ENCODE peak calls at places on chromosomes 2 and 18, in seven cellular contexts. One of them, this sample, is unnamed.
A peak's percentile ranks its signal among the peaks of the same experiment; 100 is the strongest.

GRCh38 chr2:54384301-54385035 is 71.7 kb upstream of the SPTBN1 start:
- DNase-seq in K562: no peak
- DNase-seq in H1: no peak
- DNase-seq in SK-N-SH: no peak
- DNase-seq in HCT116: no peak
- DNase-seq in HepG2: peak; percentile 53
- DNase-seq in GM12878: no peak
- DNase-seq in this sample: no peak

GRCh38 chr2:3108710-3109702 is 268.6 kb downstream of the EIPR1 start:
- DNase-seq in K562: peak; percentile 5
- DNase-seq in H1: peak; percentile 41
- DNase-seq in SK-N-SH: no peak
- DNase-seq in HCT116: no peak
- DNase-seq in HepG2: no peak
- DNase-seq in GM12878: no peak
- DNase-seq in this sample: no peak

GRCh38 chr2:127320586-127321275 is 26.8 kb upstream of the ERCC3 start:
- DNase-seq in K562: no peak
- DNase-seq in H1: no peak
- DNase-seq in SK-N-SH: no peak
- DNase-seq in HCT116: no peak
- DNase-seq in HepG2: no peak
- DNase-seq in GM12878: no peak
- DNase-seq in this sample: no peak

GRCh38 chr2:190791347-190791982 is 89.2 kb upstream of the GLS start:
- DNase-seq in K562: peak; percentile 10
- DNase-seq in H1: no peak
- DNase-seq in SK-N-SH: no peak
- DNase-seq in HCT116: no peak
- DNase-seq in HepG2: no peak
- DNase-seq in GM12878: no peak
- DNase-seq in this sample: no peak

GRCh38 chr2:29518010-29518409 is 402.8 kb downstream of the CLIP4 start:
- DNase-seq in K562: no peak
- DNase-seq in H1: no peak
- DNase-seq in SK-N-SH: peak; percentile 60
- DNase-seq in HCT116: no peak
- DNase-seq in HepG2: no peak
- DNase-seq in GM12878: no peak
- DNase-seq in this sample: no peak

GRCh38 chr2:232761301-232761907 is 15.0 kb downstream of the KCNJ13 start:
- DNase-seq in K562: no peak
- DNase-seq in H1: no peak
- DNase-seq in SK-N-SH: peak; percentile 26
- DNase-seq in HCT116: peak; percentile 28
- DNase-seq in HepG2: peak; percentile 46
- DNase-seq in GM12878: no peak
- DNase-seq in this sample: no peak

GRCh38 chr2:151638188-151638933 is 95.9 kb downstream of the NEB start:
- DNase-seq in K562: no peak
- DNase-seq in H1: no peak
- DNase-seq in SK-N-SH: no peak
- DNase-seq in HCT116: no peak
- DNase-seq in HepG2: peak; percentile 76
- DNase-seq in GM12878: peak; percentile 4
- DNase-seq in this sample: peak; percentile 23

GRCh38 chr2:175743020-175743419 is 259.0 kb downstream of the LNPK start:
- DNase-seq in K562: no peak
- DNase-seq in H1: no peak
- DNase-seq in SK-N-SH: no peak
- DNase-seq in HCT116: no peak
- DNase-seq in HepG2: no peak
- DNase-seq in GM12878: no peak
- DNase-seq in this sample: no peak

GRCh38 chr2:72142743-72143440 is 4.8 kb downstream of the CYP26B1 start:
- DNase-seq in K562: no peak
- DNase-seq in H1: no peak
- DNase-seq in SK-N-SH: peak; percentile 61
- DNase-seq in HCT116: no peak
- DNase-seq in HepG2: no peak
- DNase-seq in GM12878: no peak
- DNase-seq in this sample: no peak

GRCh38 chr2:68799615-68800400 is 65.2 kb downstream of the ARHGAP25 start:
- DNase-seq in K562: no peak
- DNase-seq in H1: no peak
- DNase-seq in SK-N-SH: peak; percentile 44
- DNase-seq in HCT116: no peak
- DNase-seq in HepG2: no peak
- DNase-seq in GM12878: no peak
- DNase-seq in this sample: no peak

GRCh38 chr18:75124967-75125358 is 84.0 kb downstream of the PTGR3 start:
- DNase-seq in K562: no peak
- DNase-seq in H1: peak; percentile 42
- DNase-seq in SK-N-SH: peak; percentile 84
- DNase-seq in HCT116: no peak
- DNase-seq in HepG2: no peak
- DNase-seq in GM12878: no peak
- DNase-seq in this sample: no peak

GRCh38 chr2:106107509-106108131 is 86.5 kb downstream of the UXS1 start:
- DNase-seq in K562: no peak
- DNase-seq in H1: no peak
- DNase-seq in SK-N-SH: no peak
- DNase-seq in HCT116: no peak
- DNase-seq in HepG2: no peak
- DNase-seq in GM12878: no peak
- DNase-seq in this sample: no peak

GRCh38 chr2:163248321-163249090 is 409.9 kb upstream of the KCNH7 start:
- DNase-seq in K562: no peak
- DNase-seq in H1: no peak
- DNase-seq in SK-N-SH: no peak
- DNase-seq in HCT116: no peak
- DNase-seq in HepG2: no peak
- DNase-seq in GM12878: no peak
- DNase-seq in this sample: no peak

GRCh38 chr2:179341152-179341866 is 76.7 kb upstream of the SESTD1 start:
- DNase-seq in K562: no peak
- DNase-seq in H1: no peak
- DNase-seq in SK-N-SH: no peak
- DNase-seq in HCT116: no peak
- DNase-seq in HepG2: no peak
- DNase-seq in GM12878: no peak
- DNase-seq in this sample: no peak

GRCh38 chr2:114534051-114534727 is 91.7 kb downstream of the DPP10 start:
- DNase-seq in K562: no peak
- DNase-seq in H1: no peak
- DNase-seq in SK-N-SH: no peak
- DNase-seq in HCT116: no peak
- DNase-seq in HepG2: no peak
- DNase-seq in GM12878: no peak
- DNase-seq in this sample: no peak

GRCh38 chr2:170878061-170878460 is 51.0 kb upstream of the GORASP2 start:
- DNase-seq in K562: no peak
- DNase-seq in H1: no peak
- DNase-seq in SK-N-SH: no peak
- DNase-seq in HCT116: no peak
- DNase-seq in HepG2: no peak
- DNase-seq in GM12878: no peak
- DNase-seq in this sample: no peak

GRCh38 chr2:150168596-150168995 is 318.9 kb downstream of the RND3 start:
- DNase-seq in K562: no peak
- DNase-seq in H1: no peak
- DNase-seq in SK-N-SH: no peak
- DNase-seq in HCT116: no peak
- DNase-seq in HepG2: no peak
- DNase-seq in GM12878: no peak
- DNase-seq in this sample: no peak

GRCh38 chr2:30867385-30867784 is 60.1 kb upstream of the CAPN13 start:
- DNase-seq in K562: no peak
- DNase-seq in H1: no peak
- DNase-seq in SK-N-SH: no peak
- DNase-seq in HCT116: no peak
- DNase-seq in HepG2: no peak
- DNase-seq in GM12878: no peak
- DNase-seq in this sample: no peak

GRCh38 chr18:9057646-9058045 is 44.9 kb upstream of the NDUFV2 start:
- DNase-seq in K562: no peak
- DNase-seq in H1: no peak
- DNase-seq in SK-N-SH: no peak
- DNase-seq in HCT116: no peak
- DNase-seq in HepG2: no peak
- DNase-seq in GM12878: no peak
- DNase-seq in this sample: no peak

GRCh38 chr18:9055626-9056025 is 46.9 kb upstream of the NDUFV2 start:
- DNase-seq in K562: no peak
- DNase-seq in H1: no peak
- DNase-seq in SK-N-SH: no peak
- DNase-seq in HCT116: no peak
- DNase-seq in HepG2: no peak
- DNase-seq in GM12878: no peak
- DNase-seq in this sample: no peak

GRCh38 chr18:9053814-9054213 is 48.7 kb upstream of the NDUFV2 start:
- DNase-seq in K562: no peak
- DNase-seq in H1: no peak
- DNase-seq in SK-N-SH: no peak
- DNase-seq in HCT116: no peak
- DNase-seq in HepG2: no peak
- DNase-seq in GM12878: no peak
- DNase-seq in this sample: no peak

GRCh38 chr18:9058426-9058825 is 44.1 kb upstream of the NDUFV2 start:
- DNase-seq in K562: no peak
- DNase-seq in H1: no peak
- DNase-seq in SK-N-SH: peak; percentile 9
- DNase-seq in HCT116: no peak
- DNase-seq in HepG2: no peak
- DNase-seq in GM12878: no peak
- DNase-seq in this sample: no peak

GRCh38 chr18:9055185-9055584 is 47.3 kb upstream of the NDUFV2 start:
- DNase-seq in K562: no peak
- DNase-seq in H1: no peak
- DNase-seq in SK-N-SH: peak; percentile 22
- DNase-seq in HCT116: peak; percentile 40
- DNase-seq in HepG2: no peak
- DNase-seq in GM12878: no peak
- DNase-seq in this sample: no peak
- TF ChIP-seq JUND in K562: peak; percentile 28
- TF ChIP-seq JUND in H1: no peak
- TF ChIP-seq JUND in SK-N-SH: peak; percentile 25
- TF ChIP-seq JUND in HCT116: peak; percentile 48
- TF ChIP-seq JUND in HepG2: no peak
- TF ChIP-seq JUND in GM12878: no peak
- TF ChIP-seq JUND in this sample: no peak

GRCh38 chr2:221380049-221380448 is 192.1 kb downstream of the EPHA4 start:
- DNase-seq in K562: no peak
- DNase-seq in H1: no peak
- DNase-seq in SK-N-SH: no peak
- DNase-seq in HCT116: no peak
- DNase-seq in HepG2: no peak
- DNase-seq in GM12878: no peak
- DNase-seq in this sample: no peak
- TF ChIP-seq JUND in K562: no peak
- TF ChIP-seq JUND in H1: no peak
- TF ChIP-seq JUND in SK-N-SH: no peak
- TF ChIP-seq JUND in HCT116: no peak
- TF ChIP-seq JUND in HepG2: no peak
- TF ChIP-seq JUND in GM12878: no peak
- TF ChIP-seq JUND in this sample: no peak

GRCh38 chr2:64049633-64050220 is 30.5 kb upstream of the VPS54 start:
- DNase-seq in K562: peak; percentile 15
- DNase-seq in H1: peak; percentile 69
- DNase-seq in SK-N-SH: peak; percentile 71
- DNase-seq in HCT116: peak; percentile 44
- DNase-seq in HepG2: peak; percentile 76
- DNase-seq in GM12878: peak; percentile 85
- DNase-seq in this sample: peak; percentile 41
- TF ChIP-seq JUND in K562: no peak
- TF ChIP-seq JUND in H1: no peak
- TF ChIP-seq JUND in SK-N-SH: no peak
- TF ChIP-seq JUND in HCT116: no peak
- TF ChIP-seq JUND in HepG2: no peak
- TF ChIP-seq JUND in GM12878: no peak
- TF ChIP-seq JUND in this sample: no peak

GRCh38 chr2:235545369-235546150 is 51.7 kb downstream of the AGAP1 start:
- DNase-seq in K562: no peak
- DNase-seq in H1: no peak
- DNase-seq in SK-N-SH: no peak
- DNase-seq in HCT116: no peak
- DNase-seq in HepG2: no peak
- DNase-seq in GM12878: no peak
- DNase-seq in this sample: no peak
- TF ChIP-seq JUND in K562: no peak
- TF ChIP-seq JUND in H1: no peak
- TF ChIP-seq JUND in SK-N-SH: no peak
- TF ChIP-seq JUND in HCT116: no peak
- TF ChIP-seq JUND in HepG2: no peak
- TF ChIP-seq JUND in GM12878: no peak
- TF ChIP-seq JUND in this sample: no peak

GRCh38 chr18:77147418-77147852 is 14.9 kb upstream of the MBP start:
- DNase-seq in K562: no peak
- DNase-seq in H1: no peak
- DNase-seq in SK-N-SH: no peak
- DNase-seq in HCT116: no peak
- DNase-seq in HepG2: no peak
- DNase-seq in GM12878: no peak
- DNase-seq in this sample: no peak
- TF ChIP-seq JUND in K562: no peak
- TF ChIP-seq JUND in H1: no peak
- TF ChIP-seq JUND in SK-N-SH: no peak
- TF ChIP-seq JUND in HCT116: no peak
- TF ChIP-seq JUND in HepG2: no peak
- TF ChIP-seq JUND in GM12878: no peak
- TF ChIP-seq JUND in this sample: no peak

GRCh38 chr18:67010916-67011315 is 407.0 kb upstream of the CDH19 start:
- DNase-seq in K562: no peak
- DNase-seq in H1: no peak
- DNase-seq in SK-N-SH: no peak
- DNase-seq in HCT116: no peak
- DNase-seq in HepG2: no peak
- DNase-seq in GM12878: no peak
- DNase-seq in this sample: no peak
- TF ChIP-seq JUND in K562: no peak
- TF ChIP-seq JUND in H1: no peak
- TF ChIP-seq JUND in SK-N-SH: no peak
- TF ChIP-seq JUND in HCT116: no peak
- TF ChIP-seq JUND in HepG2: no peak
- TF ChIP-seq JUND in GM12878: no peak
- TF ChIP-seq JUND in this sample: no peak

This sample was measured in T47D.